ENCODE peak calls at places on chromosomes 7 and 10, in four cellular contexts. A is AG04450, I is fibroblast of villous mesenchyme, J is AG04449. N is an unnamed sample.

GRCh38 chr7:94908204-94909022 is 1.0 kb downstream of the PPP1R9A start:
- DNase-seq in A (no peak), I (peak), J (no peak), N (no peak)

GRCh38 chr7:155043756-155044155 is 26.4 kb upstream of the HTR5A start:
- DNase-seq in A (no peak), I (no peak), J (no peak), N (no peak)

GRCh38 chr10:114908896-114909295 is 29.1 kb upstream of the TRUB1 start:
- DNase-seq in A (no peak), I (no peak), J (no peak), N (no peak)

GRCh38 chr10:129727071-129727470 is 237.0 kb downstream of the EBF3 start:
- DNase-seq in A (no peak), I (no peak), J (no peak), N (no peak)

GRCh38 chr10:97547889-97548485 is 24.6 kb upstream of the ANKRD2 start:
- DNase-seq in A (no peak), I (no peak), J (no peak), N (no peak)

GRCh38 chr10:58781873-58782488 is 269.3 kb downstream of the BICC1 start:
- DNase-seq in A (no peak), I (peak), J (no peak), N (no peak)

GRCh38 chr10:73819513-73820093 is 8.2 kb upstream of the NDST2 start:
- DNase-seq in A (no peak), I (no peak), J (no peak), N (no peak)

GRCh38 chr10:4034907-4035581 is 250.0 kb upstream of the KLF6 start:
- DNase-seq in A (no peak), I (peak), J (peak), N (no peak)

GRCh38 chr7:19352271-19352670 is 207.1 kb upstream of the FERD3L start:
- DNase-seq in A (peak), I (no peak), J (no peak), N (no peak)

GRCh38 chr10:97596101-97597055 is 6.9 kb downstream of the C10orf62 start:
- DNase-seq in A (peak), I (peak), J (peak), N (peak)

GRCh38 chr10:11902646-11903045 is 79.5 kb downstream of the PROSER2 start:
- DNase-seq in A (no peak), I (no peak), J (no peak), N (no peak)

GRCh38 chr7:1502845-1503244 is 1.3 kb downstream of the INTS1 start:
- DNase-seq in A (no peak), I (no peak), J (no peak), N (no peak)
- H3K4me3 ChIP-seq in A (peak), I (peak), J (peak), N (peak)

GRCh38 chr10:31034041-31034918 is 2.6 kb upstream of the ZNF438 start:
- DNase-seq in A (peak), I (peak), J (peak), N (peak)
- H3K4me3 ChIP-seq in A (no peak), I (no peak), J (no peak), N (no peak)

GRCh38 chr7:130338233-130338632 is 6.4 kb upstream of the CPA5 start:
- DNase-seq in A (no peak), I (no peak), J (no peak), N (no peak)
- H3K4me3 ChIP-seq in A (no peak), I (no peak), J (no peak), N (no peak)

GRCh38 chr10:49298666-49298989 is 342 bp upstream of the C10orf71 start:
- DNase-seq in A (no peak), I (peak), J (no peak), N (no peak)
- H3K4me3 ChIP-seq in A (no peak), I (no peak), J (no peak), N (no peak)

DNA sequence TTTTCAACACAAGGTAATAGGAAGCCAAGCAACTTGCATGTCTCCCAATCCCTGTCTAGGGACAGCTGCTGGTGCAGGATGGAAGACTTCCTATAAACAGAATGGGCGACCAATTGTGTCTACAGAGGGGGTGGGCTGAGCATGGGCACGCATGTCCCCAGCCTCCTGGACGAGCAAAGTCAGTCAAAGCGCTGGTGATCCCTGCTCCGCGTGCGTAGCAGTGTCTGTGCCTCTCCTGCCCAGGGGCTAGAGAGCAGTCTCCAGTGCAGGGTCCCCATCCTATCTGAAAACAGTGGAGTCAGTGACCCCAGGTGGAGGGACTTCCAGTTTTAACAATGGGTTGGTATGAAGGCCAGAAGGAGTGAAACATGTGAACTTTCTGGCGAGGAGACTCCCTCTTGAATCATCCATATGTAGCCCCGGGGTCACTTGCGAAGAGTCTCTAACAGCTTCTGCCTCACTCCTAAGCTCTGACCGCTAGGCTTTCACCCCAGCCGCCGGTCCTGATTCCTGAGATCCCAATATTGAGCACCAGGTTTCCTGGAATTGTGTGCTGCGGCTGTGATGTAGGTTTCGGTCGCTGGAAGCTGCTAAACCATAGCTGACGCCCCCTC is 723 bp upstream of the CASP2 start:
- DNase-seq in A (no peak), I (no peak), J (no peak), N (no peak)
- H3K4me3 ChIP-seq in A (peak), I (peak), J (peak), N (peak)

GRCh38 chr10:5168897-5169296 is 16.1 kb downstream of the AKR1C8 start:
- DNase-seq in A (no peak), I (no peak), J (no peak), N (no peak)
- H3K4me3 ChIP-seq in A (no peak), I (no peak), J (no peak), N (no peak)

DNA sequence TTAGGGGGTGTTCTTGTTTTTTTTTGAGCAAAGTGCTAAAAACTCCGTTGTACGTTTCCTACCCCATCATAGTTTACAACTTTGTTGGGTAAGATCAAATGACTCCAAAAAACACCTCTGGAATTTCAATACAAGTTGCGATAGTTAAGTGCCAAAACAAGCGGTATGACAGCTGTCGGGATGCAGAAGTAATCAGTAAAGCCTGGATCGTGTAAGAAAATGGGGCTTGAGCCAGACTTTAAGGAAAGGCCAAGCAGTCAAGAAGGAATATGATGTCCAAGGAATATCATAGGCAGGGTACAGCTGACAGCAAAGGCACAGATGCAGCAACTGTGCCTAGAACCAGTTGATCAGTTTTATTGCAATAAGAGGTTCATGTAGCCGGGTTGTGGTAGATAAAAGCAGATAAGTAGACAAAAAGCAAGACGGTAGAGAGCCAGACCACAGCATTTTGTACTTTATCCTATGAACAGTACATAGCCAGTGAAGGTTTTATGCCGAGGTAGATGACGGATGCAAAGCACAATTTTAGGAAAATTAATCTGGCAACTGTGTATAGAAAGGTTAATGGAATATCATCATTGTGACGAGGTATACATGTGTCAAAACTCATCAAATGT is 45.5 kb downstream of the UBE2H start:
- DNase-seq in A (no peak), I (no peak), J (no peak), N (no peak)
- H3K4me3 ChIP-seq in A (no peak), I (no peak), J (no peak), N (no peak)